ENCODE peak calls at places on chromosomes 12 and 14, in seven cellular contexts. S is H54, Z is IMR-90, L is uterus, Q is stomach, D is heart left ventricle, M is suprapubic skin. T is an unnamed sample.
A peak's percentile ranks its signal among the peaks of the same experiment; 100 is the strongest.

GRCh38 chr14:103973354-103973753 is 31.0 kb upstream of the RD3L start:
- DNase-seq in Z (no peak), L (no peak), S (no peak), M (no peak), D (no peak), Q (no peak), T (no peak)

GRCh38 chr12:105257321-105257728 is 21.4 kb upstream of the APPL2 start:
- DNase-seq in S (peak; percentile 30), L (peak; percentile 21), M (no peak), D (no peak), Q (no peak), Z (peak; percentile 90), T (no peak)

GRCh38 chr12:121697093-121697698 is 15.4 kb upstream of the TMEM120B start:
- DNase-seq in L (no peak), M (no peak), S (no peak), Z (peak; percentile 53), Q (no peak), D (no peak), T (no peak)

GRCh38 chr12:59322473-59322872 is 273.4 kb upstream of the SLC16A7 start:
- DNase-seq in Z (no peak), S (no peak), L (no peak), M (no peak), D (peak; percentile 19), Q (peak; percentile 70), T (peak; percentile 8)

GRCh38 chr12:60070541-60070940 is 474.7 kb downstream of the SLC16A7 start:
- DNase-seq in M (no peak), Z (peak; percentile 8), L (no peak), Q (no peak), S (no peak), D (no peak), T (no peak)

GRCh38 chr12:75853621-75854020 is 178.0 kb downstream of the PHLDA1 start:
- DNase-seq in Z (no peak), D (no peak), L (no peak), M (no peak), Q (no peak), S (no peak), T (no peak)

GRCh38 chr12:122182887-122183587 is at the start of gene LRRC43:
- DNase-seq in L (no peak), Z (no peak), D (peak; percentile 45), S (no peak), M (no peak), Q (peak; percentile 56), T (peak; percentile 49)

GRCh38 chr12:24780969-24781368 is 167.9 kb downstream of the BCAT1 start:
- DNase-seq in D (no peak), S (no peak), Q (no peak), M (no peak), L (no peak), Z (peak; percentile 44), T (no peak)

GRCh38 chr12:111673503-111673902 is 12.3 kb downstream of the BRAP start:
- DNase-seq in M (no peak), Q (no peak), D (no peak), S (no peak), L (no peak), Z (peak; percentile 31), T (no peak)

GRCh38 chr12:100154472-100155247 is 12.0 kb upstream of the BLTP3B start:
- DNase-seq in M (peak; percentile 79), Q (peak; percentile 82), Z (peak; percentile 48), D (peak; percentile 82), S (peak; percentile 35), L (peak; percentile 45), T (peak; percentile 78)

GRCh38 chr12:104456950-104457745 is 400 bp downstream of the CHST11 start:
- DNase-seq in L (peak; percentile 78), Z (peak; percentile 61), Q (peak; percentile 60), S (peak; percentile 36), D (peak; percentile 69), M (peak; percentile 68), T (peak; percentile 74)

GRCh38 chr12:92553389-92553788 is 149.4 kb upstream of the PLEKHG7 start:
- DNase-seq in D (peak; percentile 88), S (no peak), Z (no peak), L (peak; percentile 25), Q (peak; percentile 42), M (peak; percentile 72), T (peak; percentile 55)

GRCh38 chr12:124495194-124495983 is 72.0 kb downstream of the NCOR2 start:
- DNase-seq in M (no peak), D (no peak), L (no peak), Q (no peak), Z (no peak), S (no peak), T (no peak)

GRCh38 chr12:124494751-124495129 is 72.7 kb downstream of the NCOR2 start:
- DNase-seq in D (no peak), Q (no peak), Z (no peak), S (no peak), L (no peak), M (no peak), T (no peak)

GRCh38 chr12:124491856-124492420 is 75.5 kb downstream of the NCOR2 start:
- DNase-seq in M (no peak), Z (no peak), S (no peak), L (no peak), D (no peak), Q (no peak), T (no peak)

GRCh38 chr12:124492879-124493808 is 74.3 kb downstream of the NCOR2 start:
- DNase-seq in S (no peak), Q (no peak), D (no peak), Z (no peak), L (no peak), M (no peak), T (no peak)

GRCh38 chr12:124493809-124494750 is 73.3 kb downstream of the NCOR2 start:
- DNase-seq in M (peak; percentile 65), S (no peak), D (no peak), L (no peak), Q (no peak), Z (no peak), T (no peak)
- TF ChIP-seq POLR2A in M (no peak), S (no peak), D (no peak), L (no peak), Q (no peak), Z (no peak), T (no peak)

DNA sequence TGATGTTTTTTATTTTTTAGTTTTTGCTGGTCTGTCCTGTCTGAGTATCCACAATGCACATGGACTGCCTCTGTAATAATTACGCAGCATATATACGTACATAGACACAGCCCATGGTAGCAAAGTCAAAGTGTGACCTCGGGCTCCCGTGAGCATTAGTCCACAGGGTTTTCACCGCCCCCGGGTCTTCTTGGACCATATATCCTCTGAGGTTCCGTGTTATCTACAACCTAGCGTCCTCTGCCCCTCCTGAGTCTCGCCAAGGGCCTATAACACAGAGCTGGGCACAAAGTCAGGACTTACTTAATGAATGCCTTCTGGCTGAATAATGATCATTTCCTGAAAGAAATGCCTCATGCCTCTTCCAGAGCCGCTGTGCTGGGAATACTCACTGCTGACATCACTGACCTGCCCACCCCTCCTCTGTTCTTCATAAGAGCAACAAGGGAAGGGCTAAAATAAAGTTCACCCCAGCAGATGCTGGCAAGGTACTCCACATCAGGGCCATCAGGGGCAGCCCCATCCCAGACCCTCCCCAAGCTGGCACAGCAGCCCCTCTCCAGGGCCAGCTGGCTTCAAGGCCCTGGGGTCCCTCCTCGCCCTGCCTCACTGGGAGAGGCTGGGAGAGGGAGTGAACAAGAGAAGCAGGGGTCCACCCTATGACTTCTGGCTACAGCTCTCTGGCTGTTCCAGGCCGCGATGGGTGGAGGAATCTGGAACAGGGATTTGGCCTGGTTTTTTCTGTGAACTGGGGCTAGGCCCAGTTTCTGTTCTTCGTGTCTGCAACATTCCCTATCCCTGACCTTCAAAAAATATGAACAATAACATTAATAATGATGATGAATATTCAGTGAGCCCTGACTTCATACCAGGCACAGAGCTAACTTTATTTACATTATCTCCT is 7.9 kb downstream of the HDAC7 start:
- DNase-seq in D (peak; percentile 79), S (peak; percentile 41), Z (peak; percentile 86), Q (no peak), L (peak; percentile 81), M (no peak), T (no peak)
- TF ChIP-seq POLR2A in D (no peak), S (no peak), Z (peak; percentile 40), Q (no peak), L (peak; percentile 33), M (no peak), T (no peak)

DNA sequence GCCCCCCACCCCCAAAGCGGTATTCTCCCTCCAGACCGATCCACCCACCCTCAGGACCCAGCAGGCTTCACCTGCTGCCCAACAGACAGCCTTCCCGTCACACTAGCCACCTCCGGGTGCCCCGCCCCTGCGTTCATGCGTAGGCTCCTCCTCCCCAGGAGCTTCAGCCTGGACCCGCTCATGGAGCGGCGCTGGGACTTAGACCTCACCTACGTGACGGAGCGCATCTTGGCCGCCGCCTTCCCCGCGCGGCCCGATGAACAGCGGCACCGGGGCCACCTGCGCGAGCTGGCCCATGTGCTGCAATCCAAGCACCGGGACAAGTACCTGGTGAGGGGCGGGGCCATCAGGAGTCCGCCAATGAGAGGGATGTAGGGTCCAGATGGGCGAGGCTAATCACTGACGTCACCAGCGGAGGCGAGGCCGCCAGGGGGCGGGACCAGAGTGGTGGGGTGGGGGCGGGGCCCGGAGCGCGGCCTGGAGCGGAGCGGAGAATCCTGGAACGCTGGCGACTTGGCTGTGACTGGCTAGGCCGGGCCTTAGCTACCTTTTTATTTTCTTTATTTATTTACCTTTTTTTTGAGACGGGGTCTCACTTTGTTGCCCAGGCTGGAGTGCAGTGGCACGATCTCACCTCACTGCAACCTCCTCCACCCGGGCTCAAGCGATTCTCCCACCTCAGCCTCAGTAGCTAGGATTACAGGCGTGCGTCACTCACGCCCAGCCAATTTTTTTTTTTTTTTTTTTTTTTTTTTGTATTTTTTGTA is 4.4 kb downstream of the TNS2 start:
- DNase-seq in S (no peak), D (peak; percentile 95), Z (peak; percentile 77), L (peak; percentile 94), Q (peak; percentile 98), M (peak; percentile 95), T (peak; percentile 98)
- TF ChIP-seq POLR2A in S (no peak), D (no peak), Z (no peak), L (peak; percentile 84), Q (no peak), M (no peak), T (peak; percentile 87)

GRCh38 chr14:55117816-55118441 is 11.1 kb upstream of the LGALS3 start:
- DNase-seq in S (no peak), L (no peak), M (peak; percentile 73), Q (no peak), D (no peak), Z (no peak), T (no peak)

GRCh38 chr14:55115861-55116245 is 13.2 kb upstream of the LGALS3 start:
- DNase-seq in D (no peak), L (no peak), M (no peak), Z (no peak), S (no peak), Q (no peak), T (no peak)

GRCh38 chr14:55116246-55117030 is 12.6 kb upstream of the LGALS3 start:
- DNase-seq in M (no peak), D (no peak), S (no peak), Q (peak; percentile 62), L (no peak), Z (no peak), T (peak; percentile 73)

GRCh38 chr14:55115433-55115832 is 13.6 kb upstream of the LGALS3 start:
- DNase-seq in Z (no peak), S (no peak), M (no peak), L (no peak), D (no peak), Q (no peak), T (no peak)

DNA sequence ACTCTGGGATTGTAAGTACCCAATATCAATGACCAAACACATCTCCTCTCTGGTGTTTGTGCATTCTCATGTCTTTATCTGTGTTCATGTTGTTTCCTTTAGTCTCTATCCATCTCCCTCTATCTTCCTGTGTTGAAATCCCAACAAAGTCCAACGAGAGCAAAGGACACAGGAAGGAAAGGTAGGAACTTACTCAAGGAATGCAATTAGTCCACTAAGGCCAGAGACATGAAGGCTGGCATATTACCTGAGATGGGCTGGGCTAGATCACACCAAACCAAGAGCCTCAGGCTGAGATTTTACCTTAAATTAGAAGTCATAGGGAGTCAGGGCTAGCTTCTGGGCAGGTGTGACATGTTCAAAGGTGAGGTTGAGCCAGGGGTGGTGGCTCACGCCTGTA is 14.3 kb upstream of the LGALS3 start:
- DNase-seq in D (no peak), Q (no peak), S (no peak), Z (no peak), M (no peak), L (no peak), T (no peak)
- TF ChIP-seq POLR2A in D (no peak), Q (no peak), S (no peak), Z (no peak), M (no peak), L (no peak), T (no peak)